ENCODE peak calls at places on chromosomes 16 and 17, in seven cellular contexts. P, F, V, B, H, I and N are unnamed samples.

GRCh38 chr17:78185981-78186688 is 717 bp downstream of the TK1 start:
- DNase-seq in V (peak), P (no peak), H (no peak), I (no peak), F (no peak), B (no peak), N (no peak)

GRCh38 chr16:929227-929669 is 41.5 kb downstream of the LMF1 start:
- DNase-seq in V (no peak), F (no peak), B (peak), I (no peak), H (no peak), P (no peak), N (no peak)

GRCh38 chr17:71184716-71185115 is 936.1 kb upstream of the SOX9 start:
- DNase-seq in H (peak), V (no peak), F (no peak), P (no peak), B (no peak), I (peak), N (peak)

GRCh38 chr17:14460502-14460901 is 159.6 kb downstream of the HS3ST3B1 start:
- DNase-seq in P (no peak), V (no peak), H (no peak), B (no peak), I (no peak), F (no peak), N (no peak)

GRCh38 chr17:57968456-57968855 is 13.2 kb upstream of the CUEDC1 start:
- DNase-seq in F (no peak), V (no peak), H (no peak), P (no peak), I (no peak), B (no peak), N (no peak)

GRCh38 chr17:3946711-3947235 is 17.5 kb downstream of the ATP2A3 start:
- DNase-seq in B (no peak), P (no peak), H (no peak), V (no peak), I (no peak), F (no peak), N (peak)

GRCh38 chr16:14501331-14502255 is 128.5 kb downstream of the PARN start:
- DNase-seq in I (peak), P (peak), F (peak), V (no peak), B (peak), H (peak), N (peak)

GRCh38 chr17:51617876-51618455 is 357.6 kb downstream of the UTP18 start:
- DNase-seq in H (no peak), F (no peak), V (no peak), B (no peak), P (no peak), I (no peak), N (no peak)

GRCh38 chr17:38585056-38585804 is 20.5 kb downstream of the SRCIN1 start:
- DNase-seq in I (no peak), V (no peak), P (no peak), H (no peak), F (no peak), B (peak), N (peak)

GRCh38 chr17:78748730-78749317 is 33.2 kb downstream of the CYTH1 start:
- DNase-seq in H (no peak), P (no peak), V (peak), B (no peak), F (peak), I (peak), N (no peak)

GRCh38 chr16:49492090-49492801 is 118.6 kb downstream of the C16orf78 start:
- DNase-seq in I (no peak), F (no peak), P (peak), H (peak), V (peak), B (peak), N (peak)

GRCh38 chr17:53142890-53143289 is 679.8 kb upstream of the KIF2B start:
- DNase-seq in B (no peak), P (no peak), I (no peak), H (no peak), V (no peak), F (no peak), N (no peak)

GRCh38 chr17:13346592-13346991 is 255.1 kb downstream of the HS3ST3A1 start:
- DNase-seq in F (no peak), B (no peak), P (no peak), H (no peak), I (no peak), V (no peak), N (no peak)

GRCh38 chr17:78652913-78653312 is 75.7 kb upstream of the DNAH17 start:
- DNase-seq in I (no peak), V (no peak), H (no peak), F (no peak), P (no peak), B (no peak), N (no peak)